ENCODE peak calls at places on chromosomes 1 and 21, in seven cellular contexts. O, P, V, Q, W, B and G are unnamed samples. For H3K4me1, the result is how much of the 10 kb centered on the place peaks cover.

GRCh38 chr1:169885207-169885606 is 8.5 kb downstream of the SCYL3 start:
- DNase-seq in O (no peak), P (no peak), V (no peak), Q (no peak), W (no peak), B (peak), G (no peak)

GRCh38 chr1:243396876-243397275 is 141.0 kb downstream of the SDCCAG8 start:
- DNase-seq in O (no peak), P (no peak), V (no peak), Q (no peak), W (no peak), B (no peak), G (no peak)

GRCh38 chr1:15155760-15156743 is 2.5 kb downstream of the TMEM51 start:
- DNase-seq in O (no peak), P (no peak), V (no peak), Q (no peak), W (no peak), B (no peak), G (no peak)

GRCh38 chr1:107244734-107245495 is 104.1 kb downstream of the NTNG1 start:
- DNase-seq in O (no peak), P (no peak), V (no peak), Q (no peak), W (no peak), B (no peak), G (no peak)

GRCh38 chr1:172670791-172671190 is 11.9 kb downstream of the FASLG start:
- DNase-seq in O (no peak), P (no peak), V (peak), Q (no peak), W (no peak), B (no peak), G (no peak)

GRCh38 chr1:235326719-235327558 is 1.0 kb downstream of the ARID4B start:
- DNase-seq in O (peak), P (peak), V (peak), Q (peak), W (peak), B (peak), G (peak)

GRCh38 chr1:169466259-169467230 is 19.2 kb downstream of the SLC19A2 start:
- DNase-seq in O (no peak), P (no peak), V (peak), Q (no peak), W (no peak), B (peak), G (no peak)

GRCh38 chr1:31602081-31602480 is 15.4 kb upstream of the HCRTR1 start:
- DNase-seq in O (no peak), P (no peak), V (no peak), Q (no peak), W (no peak), B (no peak), G (no peak)

GRCh38 chr1:89767618-89768017 is 53.2 kb upstream of the LRRC8D start:
- DNase-seq in O (no peak), P (no peak), V (no peak), Q (no peak), W (no peak), B (no peak), G (no peak)

GRCh38 chr1:52141513-52142219 is at the start of gene ZFYVE9:
- DNase-seq in O (peak), P (peak), V (peak), Q (peak), W (peak), B (peak), G (peak)

GRCh38 chr1:84407524-84408318 is 9.4 kb downstream of the DNASE2B start:
- DNase-seq in O (no peak), P (no peak), V (no peak), Q (no peak), W (no peak), B (no peak), G (no peak)

GRCh38 chr1:114669562-114670082 is at the start of gene DENND2C:
- DNase-seq in O (no peak), P (no peak), V (peak), Q (no peak), W (no peak), B (no peak), G (no peak)

GRCh38 chr1:41872074-41872473 is 46.6 kb downstream of the HIVEP3 start:
- DNase-seq in O (no peak), P (no peak), V (no peak), Q (no peak), W (no peak), B (no peak), G (no peak)

GRCh38 chr1:55443175-55443933 is 228.2 kb upstream of the USP24 start:
- DNase-seq in O (peak), P (peak), V (no peak), Q (peak), W (peak), B (peak), G (peak)

GRCh38 chr1:71561206-71561605 is 480.4 kb upstream of the ZRANB2 start:
- DNase-seq in O (no peak), P (no peak), V (no peak), Q (no peak), W (no peak), B (no peak), G (no peak)

GRCh38 chr1:81505831-81506230 is 294.9 kb upstream of the ADGRL2 start:
- DNase-seq in O (no peak), P (no peak), V (no peak), Q (no peak), W (no peak), B (no peak), G (no peak)

GRCh38 chr1:19754482-19754881 is 45.2 kb downstream of the TMCO4 start:
- DNase-seq in O (no peak), P (no peak), V (no peak), Q (no peak), W (no peak), B (no peak), G (no peak)

GRCh38 chr21:22490044-22490443 is 1491.8 kb downstream of the NCAM2 start:
- DNase-seq in O (no peak), P (no peak), V (no peak), Q (no peak), W (no peak), B (no peak), G (no peak)

GRCh38 chr1:171366816-171367215 is 52.8 kb downstream of the FMO4 start:
- DNase-seq in O (no peak), P (no peak), V (no peak), Q (no peak), W (no peak), B (no peak), G (no peak)

GRCh38 chr21:46608672-46609111 is 3.8 kb upstream of the S100B start:
- DNase-seq in O (no peak), P (no peak), V (no peak), Q (no peak), W (no peak), B (no peak), G (no peak)

GRCh38 chr1:43878440-43878839 is 55.2 kb upstream of the ARTN start:
- DNase-seq in O (no peak), P (no peak), V (peak), Q (no peak), W (no peak), B (no peak), G (no peak)
- H3K4me1 ChIP-seq in O (under half), P (under half), V (under half), Q (under half), W (under half), B (under half), G (under half)

GRCh38 chr1:211340622-211341487 is 14.2 kb downstream of the TRAF5 start:
- DNase-seq in O (no peak), P (peak), V (no peak), Q (no peak), W (no peak), B (no peak), G (no peak)

GRCh38 chr1:211345719-211346118 is 19.1 kb downstream of the TRAF5 start:
- DNase-seq in O (no peak), P (no peak), V (peak), Q (no peak), W (no peak), B (no peak), G (no peak)

GRCh38 chr1:211344335-211344664 is 17.7 kb downstream of the TRAF5 start:
- DNase-seq in O (no peak), P (no peak), V (no peak), Q (no peak), W (no peak), B (no peak), G (no peak)

GRCh38 chr1:211341999-211342398 is 15.4 kb downstream of the TRAF5 start:
- DNase-seq in O (no peak), P (no peak), V (no peak), Q (no peak), W (no peak), B (no peak), G (no peak)

DNA sequence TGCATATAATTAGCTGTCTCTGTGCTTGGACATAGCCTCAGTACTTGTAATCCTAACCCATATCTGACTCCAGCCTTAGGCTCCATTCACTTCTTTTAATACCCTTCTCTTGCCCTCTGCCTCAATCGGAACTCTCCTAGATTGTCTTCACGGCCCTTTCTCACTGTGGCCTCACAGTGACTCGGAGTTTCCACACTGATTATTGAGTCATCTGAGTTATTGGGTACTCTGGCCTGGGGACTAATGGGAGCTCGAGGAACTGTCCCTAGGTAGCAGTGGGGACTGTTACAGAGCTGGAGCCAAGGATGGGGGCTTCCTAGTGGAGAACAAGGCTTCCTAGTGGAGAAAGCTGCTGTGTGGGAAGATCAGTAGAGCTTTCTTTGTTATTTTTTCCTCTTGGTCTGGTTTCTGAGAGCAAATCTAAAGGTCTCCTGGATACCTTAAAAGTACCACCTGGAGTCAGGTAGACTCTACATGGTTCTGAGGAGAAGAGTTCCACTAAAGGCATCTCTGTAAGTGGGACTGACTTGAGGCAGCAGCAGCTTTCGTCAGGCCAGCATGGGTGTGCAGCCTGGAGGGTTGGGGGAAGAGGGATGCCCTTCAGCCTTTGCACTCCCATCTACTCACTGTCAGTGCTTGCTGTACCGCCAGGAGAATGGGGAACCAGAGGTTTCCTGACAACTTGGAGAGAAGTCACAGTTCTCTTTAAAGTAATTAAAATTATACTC is 17.1 kb downstream of the TRAF5 start:
- DNase-seq in O (no peak), P (no peak), V (peak), Q (no peak), W (no peak), B (no peak), G (no peak)
- H3K4me1 ChIP-seq in O (under half), P (under half), V (under half), Q (under half), W (under half), B (under half), G (under half)

GRCh38 chr1:24418898-24419628 is 3.5 kb downstream of the NIPAL3 start:
- DNase-seq in O (no peak), P (peak), V (no peak), Q (no peak), W (no peak), B (peak), G (no peak)

GRCh38 chr1:24421502-24421901 is 5.9 kb downstream of the NIPAL3 start:
- DNase-seq in O (no peak), P (no peak), V (peak), Q (no peak), W (no peak), B (no peak), G (no peak)

GRCh38 chr1:24424207-24424606 is 8.6 kb downstream of the NIPAL3 start:
- DNase-seq in O (no peak), P (no peak), V (no peak), Q (no peak), W (no peak), B (no peak), G (no peak)

GRCh38 chr1:24417681-24418080 is 2.1 kb downstream of the NIPAL3 start:
- DNase-seq in O (no peak), P (no peak), V (no peak), Q (no peak), W (no peak), B (peak), G (no peak)

GRCh38 chr1:24420547-24420946 is 4.9 kb downstream of the NIPAL3 start:
- DNase-seq in O (no peak), P (no peak), V (no peak), Q (no peak), W (no peak), B (peak), G (no peak)
- H3K4me1 ChIP-seq in O (under half), P (under half), V (under half), Q (under half), W (under half), B (under half), G (under half)

GRCh38 chr1:230278871-230279582 is 147.1 kb downstream of the PGBD5 start:
- DNase-seq in O (no peak), P (no peak), V (no peak), Q (no peak), W (no peak), B (no peak), G (no peak)
- H3K4me1 ChIP-seq in O (under half), P (under half), V (under half), Q (under half), W (under half), B (under half), G (under half)

GRCh38 chr1:1781526-1781903 is 3.2 kb upstream of the NADK start:
- DNase-seq in O (no peak), P (no peak), V (peak), Q (no peak), W (no peak), B (no peak), G (no peak)
- H3K4me1 ChIP-seq in O (half or more), P (under half), V (under half), Q (under half), W (under half), B (half or more), G (under half)

GRCh38 chr1:47411441-47411840 is 4.6 kb upstream of the FOXE3 start:
- DNase-seq in O (no peak), P (no peak), V (no peak), Q (no peak), W (no peak), B (peak), G (no peak)

GRCh38 chr1:47406966-47407365 is 9.1 kb upstream of the FOXE3 start:
- DNase-seq in O (no peak), P (no peak), V (no peak), Q (no peak), W (no peak), B (no peak), G (no peak)

GRCh38 chr1:47407481-47407880 is 8.6 kb upstream of the FOXE3 start:
- DNase-seq in O (no peak), P (no peak), V (no peak), Q (no peak), W (no peak), B (peak), G (no peak)

GRCh38 chr1:47412437-47412836 is 3.6 kb upstream of the FOXE3 start:
- DNase-seq in O (no peak), P (no peak), V (no peak), Q (no peak), W (no peak), B (no peak), G (no peak)

GRCh38 chr1:47409311-47410085 is 6.6 kb upstream of the FOXE3 start:
- DNase-seq in O (no peak), P (no peak), V (peak), Q (no peak), W (no peak), B (peak), G (peak)
- H3K4me1 ChIP-seq in O (under half), P (under half), V (under half), Q (under half), W (under half), B (under half), G (under half)